ENCODE peak calls at places on chromosomes 6 and 20, in four cellular contexts. One of them, this sample, is unnamed. For H3K4me1, the result is how much of the 10 kb centered on the place peaks cover.

GRCh38 chr6:125789167-125789566 is 1.6 kb upstream of the NCOA7 start:
- DNase-seq in HepG2: no peak
- DNase-seq in H1: no peak
- DNase-seq in GM12878: no peak
- DNase-seq in this sample: no peak

GRCh38 chr6:89954721-89955148 is 60.5 kb downstream of the GJA10 start:
- DNase-seq in HepG2: no peak
- DNase-seq in H1: no peak
- DNase-seq in GM12878: no peak
- DNase-seq in this sample: no peak

GRCh38 chr6:167907837-167908681 is 81.3 kb downstream of the AFDN start:
- DNase-seq in GM12878: no peak
- DNase-seq in HepG2: peak
- DNase-seq in H1: no peak
- DNase-seq in this sample: no peak

GRCh38 chr6:20847904-20848303 is 313.6 kb downstream of the CDKAL1 start:
- DNase-seq in H1: no peak
- DNase-seq in HepG2: peak
- DNase-seq in GM12878: no peak
- DNase-seq in this sample: no peak

GRCh38 chr6:32967151-32968091 is 973 bp upstream of the BRD2 start:
- DNase-seq in GM12878: no peak
- DNase-seq in H1: peak
- DNase-seq in HepG2: peak
- DNase-seq in this sample: no peak

GRCh38 chr6:161487694-161488093 is 213.8 kb upstream of the AGPAT4 start:
- DNase-seq in H1: no peak
- DNase-seq in HepG2: no peak
- DNase-seq in GM12878: no peak
- DNase-seq in this sample: no peak

GRCh38 chr20:24634855-24635254 is 165.4 kb downstream of the SYNDIG1 start:
- DNase-seq in H1: peak
- DNase-seq in HepG2: peak
- DNase-seq in GM12878: no peak
- DNase-seq in this sample: no peak

GRCh38 chr20:5033566-5033965 is 32.3 kb upstream of the SLC23A2 start:
- DNase-seq in H1: no peak
- DNase-seq in GM12878: no peak
- DNase-seq in HepG2: peak
- DNase-seq in this sample: no peak

GRCh38 chr20:38156280-38156679 is 8.8 kb downstream of the TGM2 start:
- DNase-seq in H1: no peak
- DNase-seq in GM12878: no peak
- DNase-seq in HepG2: no peak
- DNase-seq in this sample: no peak

GRCh38 chr6:20153194-20153593 is 59.1 kb downstream of the MBOAT1 start:
- DNase-seq in H1: no peak
- DNase-seq in GM12878: no peak
- DNase-seq in HepG2: no peak
- DNase-seq in this sample: peak

GRCh38 chr6:136499370-136499769 is 50.9 kb downstream of the MAP7 start:
- DNase-seq in H1: no peak
- DNase-seq in GM12878: no peak
- DNase-seq in HepG2: no peak
- DNase-seq in this sample: no peak

GRCh38 chr20:24662286-24662685 is 192.9 kb downstream of the SYNDIG1 start:
- DNase-seq in GM12878: no peak
- DNase-seq in HepG2: no peak
- DNase-seq in H1: no peak
- DNase-seq in this sample: no peak

GRCh38 chr20:64077876-64078551 is 1.3 kb downstream of the RGS19 start:
- DNase-seq in GM12878: no peak
- DNase-seq in H1: no peak
- DNase-seq in HepG2: no peak
- DNase-seq in this sample: no peak

GRCh38 chr6:136405410-136406029 is 115.9 kb upstream of the BCLAF1 start:
- DNase-seq in HepG2: no peak
- DNase-seq in GM12878: no peak
- DNase-seq in H1: no peak
- DNase-seq in this sample: no peak

GRCh38 chr6:28710466-28711191 is 184.9 kb downstream of the GPX5 start:
- DNase-seq in GM12878: no peak
- DNase-seq in H1: peak
- DNase-seq in HepG2: peak
- DNase-seq in this sample: no peak

GRCh38 chr6:37624606-37625574 is 72.8 kb downstream of the MDGA1 start:
- DNase-seq in H1: no peak
- DNase-seq in GM12878: no peak
- DNase-seq in HepG2: no peak
- DNase-seq in this sample: no peak

GRCh38 chr20:61933481-61933950 is 132.2 kb downstream of the TAF4 start:
- DNase-seq in GM12878: no peak
- DNase-seq in HepG2: no peak
- DNase-seq in H1: no peak
- DNase-seq in this sample: no peak

GRCh38 chr6:157761926-157762325 is 61.1 kb upstream of the SNX9 start:
- DNase-seq in HepG2: no peak
- DNase-seq in H1: no peak
- DNase-seq in GM12878: no peak
- DNase-seq in this sample: no peak

GRCh38 chr6:21352131-21352530 is 241.4 kb upstream of the SOX4 start:
- DNase-seq in H1: no peak
- DNase-seq in GM12878: no peak
- DNase-seq in HepG2: no peak
- DNase-seq in this sample: no peak

GRCh38 chr6:116332096-116332495 is 38.7 kb upstream of the DSE start:
- DNase-seq in GM12878: no peak
- DNase-seq in H1: no peak
- DNase-seq in HepG2: no peak
- DNase-seq in this sample: no peak

GRCh38 chr6:162442675-162443074 is 284.9 kb downstream of the PRKN start:
- DNase-seq in GM12878: no peak
- DNase-seq in H1: peak
- DNase-seq in HepG2: peak
- DNase-seq in this sample: no peak

GRCh38 chr6:44054635-44055559 is 72.4 kb downstream of the MRPL14 start:
- DNase-seq in GM12878: no peak
- DNase-seq in HepG2: no peak
- DNase-seq in H1: no peak
- DNase-seq in this sample: no peak

GRCh38 chr6:112701201-112701600 is 354.1 kb downstream of the RFPL4B start:
- DNase-seq in H1: no peak
- DNase-seq in HepG2: no peak
- DNase-seq in GM12878: no peak
- DNase-seq in this sample: no peak

GRCh38 chr6:32968770-32969684 is 633 bp downstream of the BRD2 start:
- DNase-seq in H1: peak
- DNase-seq in GM12878: no peak
- DNase-seq in HepG2: peak
- DNase-seq in this sample: peak

GRCh38 chr20:50719328-50719727 is 12.1 kb upstream of the PARD6B start:
- DNase-seq in HepG2: no peak
- DNase-seq in H1: no peak
- DNase-seq in GM12878: no peak
- DNase-seq in this sample: no peak

GRCh38 chr6:56555438-56555872 is 87.2 kb downstream of the DST start:
- DNase-seq in HepG2: no peak
- DNase-seq in H1: no peak
- DNase-seq in GM12878: no peak
- DNase-seq in this sample: no peak

GRCh38 chr6:56551409-56552120 is 91.1 kb downstream of the DST start:
- DNase-seq in HepG2: peak
- DNase-seq in H1: no peak
- DNase-seq in GM12878: no peak
- DNase-seq in this sample: no peak

GRCh38 chr6:56549014-56549413 is 93.7 kb downstream of the DST start:
- DNase-seq in GM12878: no peak
- DNase-seq in H1: no peak
- DNase-seq in HepG2: no peak
- DNase-seq in this sample: no peak

GRCh38 chr6:56550307-56550706 is 92.4 kb downstream of the DST start:
- DNase-seq in HepG2: no peak
- DNase-seq in GM12878: no peak
- DNase-seq in H1: no peak
- DNase-seq in this sample: no peak

GRCh38 chr6:56552212-56553130 is 90.2 kb downstream of the DST start:
- DNase-seq in GM12878: no peak
- DNase-seq in HepG2: no peak
- DNase-seq in H1: no peak
- DNase-seq in this sample: no peak
- H3K9ac ChIP-seq in GM12878: no peak
- H3K9ac ChIP-seq in HepG2: no peak
- H3K9ac ChIP-seq in H1: no peak
- H3K9ac ChIP-seq in this sample: no peak

DNA sequence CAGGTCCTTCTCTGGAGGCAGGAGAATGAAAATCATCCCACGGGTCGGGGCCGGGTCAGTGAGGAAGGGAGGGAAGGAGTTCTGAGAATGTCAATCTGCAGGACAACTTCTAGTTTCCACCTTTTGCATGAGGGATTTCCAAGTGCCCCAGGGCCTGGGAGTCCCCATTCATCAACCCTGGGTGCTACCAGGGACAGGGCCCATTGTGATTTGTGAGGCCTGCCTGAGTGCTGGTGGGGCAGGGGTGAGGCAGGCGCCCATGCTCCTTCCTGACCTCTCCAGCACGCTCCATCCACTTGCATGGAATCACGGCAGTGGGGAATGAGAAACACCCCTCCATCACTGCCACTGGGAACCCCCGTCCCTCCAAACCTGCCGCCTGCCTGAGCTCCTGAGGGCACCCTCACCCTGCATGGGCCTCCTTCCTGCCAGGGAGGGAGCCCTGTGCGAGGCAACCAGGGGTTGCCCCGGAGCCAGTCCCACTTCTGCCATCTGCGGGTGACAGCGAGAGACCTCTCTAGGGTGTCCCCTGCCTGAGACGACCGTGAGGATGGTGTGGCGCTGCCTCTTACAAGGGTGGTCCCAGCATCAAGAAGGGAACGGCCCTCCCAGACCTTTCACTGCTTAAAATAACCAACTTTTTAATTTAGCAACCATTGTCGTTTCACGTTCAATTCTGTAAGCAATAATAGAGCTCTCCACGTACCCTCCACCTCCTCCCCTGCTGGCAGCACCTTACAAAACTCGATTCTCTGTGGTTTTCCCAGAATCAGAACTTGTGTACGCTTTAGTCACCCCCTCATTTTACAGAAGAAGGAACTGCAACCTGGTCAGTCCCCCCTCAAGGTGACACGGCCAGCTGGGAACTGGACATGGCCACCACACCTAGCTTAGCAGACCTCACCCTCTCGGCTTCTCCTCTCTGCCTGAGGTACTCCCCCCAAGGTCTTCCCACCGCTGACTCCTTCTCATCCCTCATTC is 28.6 kb downstream of the PMEPA1 start:
- DNase-seq in HepG2: no peak
- DNase-seq in GM12878: peak
- DNase-seq in H1: no peak
- DNase-seq in this sample: no peak
- TF ChIP-seq SUZ12 in HepG2: no peak
- TF ChIP-seq SUZ12 in GM12878: no peak
- TF ChIP-seq SUZ12 in H1: no peak
- TF ChIP-seq SUZ12 in this sample: no peak

DNA sequence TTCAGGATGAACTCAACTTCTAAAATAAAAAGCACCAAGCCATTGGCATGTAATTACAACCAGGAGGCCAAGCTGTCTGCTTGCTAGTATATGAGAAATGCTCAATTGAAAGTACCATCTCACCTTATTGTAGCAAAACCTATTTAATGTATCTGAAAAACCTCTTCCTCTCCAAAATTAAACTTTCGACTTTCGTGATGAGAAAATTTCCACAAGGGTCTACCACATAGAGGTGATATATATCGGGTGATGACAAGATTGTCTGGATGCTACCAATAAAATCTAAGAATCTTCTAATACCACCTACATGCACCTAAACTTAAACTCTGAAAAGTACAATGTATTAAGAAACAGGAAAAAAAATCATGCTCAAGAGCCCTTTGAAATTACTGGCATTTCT is 74.2 kb downstream of the ATXN1 start:
- DNase-seq in H1: no peak
- DNase-seq in HepG2: no peak
- DNase-seq in GM12878: no peak
- DNase-seq in this sample: no peak
- H3K4me1 ChIP-seq in H1: under half
- H3K4me1 ChIP-seq in HepG2: half or more
- H3K4me1 ChIP-seq in GM12878: under half
- H3K4me1 ChIP-seq in this sample: under half

GRCh38 chr20:59519707-59520014 is 84.7 kb upstream of the PHACTR3 start:
- DNase-seq in H1: no peak
- DNase-seq in GM12878: no peak
- DNase-seq in HepG2: no peak
- DNase-seq in this sample: no peak

GRCh38 chr20:59515013-59515905 is 89.1 kb upstream of the PHACTR3 start:
- DNase-seq in GM12878: no peak
- DNase-seq in HepG2: peak
- DNase-seq in H1: peak
- DNase-seq in this sample: peak

GRCh38 chr20:59515906-59516209 is 88.5 kb upstream of the PHACTR3 start:
- DNase-seq in GM12878: no peak
- DNase-seq in HepG2: no peak
- DNase-seq in H1: no peak
- DNase-seq in this sample: no peak

GRCh38 chr20:59518881-59519706 is 85.2 kb upstream of the PHACTR3 start:
- DNase-seq in HepG2: peak
- DNase-seq in GM12878: no peak
- DNase-seq in H1: peak
- DNase-seq in this sample: peak

GRCh38 chr20:59514554-59514953 is 89.8 kb upstream of the PHACTR3 start:
- DNase-seq in GM12878: no peak
- DNase-seq in HepG2: no peak
- DNase-seq in H1: no peak
- DNase-seq in this sample: no peak
- H3K9ac ChIP-seq in GM12878: no peak
- H3K9ac ChIP-seq in HepG2: no peak
- H3K9ac ChIP-seq in H1: no peak
- H3K9ac ChIP-seq in this sample: no peak

DNA sequence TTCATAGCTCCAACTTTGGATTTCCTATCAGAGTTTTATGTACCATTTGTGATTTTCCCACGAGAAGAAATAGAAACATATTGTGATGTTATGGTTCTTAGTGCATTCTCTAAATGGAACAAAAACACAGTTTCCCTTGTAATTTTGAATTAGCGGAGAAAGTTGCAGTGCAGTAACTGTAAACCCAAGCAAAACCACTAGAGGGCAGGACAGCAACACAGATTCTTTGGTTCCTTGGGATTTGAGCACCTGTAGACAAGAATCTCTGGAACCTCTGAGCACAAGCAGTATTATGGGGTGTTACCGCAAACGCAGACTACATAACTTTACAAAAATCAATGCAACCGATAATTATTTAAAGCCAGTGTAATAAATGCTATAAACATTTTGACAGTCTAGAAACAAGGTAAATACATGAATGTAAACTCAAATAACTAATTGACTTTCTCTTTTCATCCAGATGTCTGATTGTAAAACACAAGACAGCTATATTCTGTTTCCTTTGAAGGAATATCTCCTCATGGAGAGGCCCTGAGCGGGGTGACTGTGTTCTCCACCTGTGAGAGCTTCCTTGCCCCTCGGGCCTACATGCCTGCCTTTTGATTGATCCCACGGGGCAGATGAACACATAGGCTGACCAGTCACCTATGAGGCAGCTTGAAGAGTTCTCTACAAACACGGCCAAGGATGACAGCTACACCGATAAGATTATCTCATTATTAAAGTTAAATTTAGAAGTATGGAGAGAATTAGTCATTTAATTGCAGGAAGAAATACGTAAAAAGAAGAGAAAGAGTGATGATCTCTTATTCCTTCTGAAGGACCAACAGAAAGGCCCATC is 67.5 kb upstream of the COL21A1 start:
- DNase-seq in GM12878: no peak
- DNase-seq in H1: peak
- DNase-seq in HepG2: peak
- DNase-seq in this sample: peak
- TF ChIP-seq SUZ12 in GM12878: no peak
- TF ChIP-seq SUZ12 in H1: no peak
- TF ChIP-seq SUZ12 in HepG2: no peak
- TF ChIP-seq SUZ12 in this sample: no peak

This sample was measured in NT2/D1.